ENCODE peak calls at places on chromosome 1, in nine cellular contexts. Q is activated CD4-positive, CD25-positive, alpha-beta regulatory T cell; O is occipital lobe; G is HL-60; Y is OCI-M1; K is fibroblast of the conjunctiva; M is NCI-H1092; L is left ventricle myocardium inferior; E is activated CD4-positive, alpha-beta T cell treated with anti-CD3 and anti-CD28 coated beads, Interleukin-2, amount 50 U/mL, for 1 hour. R is an unnamed sample.

GRCh38 chr1:59520194-59520593 is 223.3 kb downstream of the FGGY start:
- DNase-seq in G (no peak), L (no peak), E (no peak), Y (no peak), M (no peak), K (no peak), O (no peak), Q (no peak), R (peak)

GRCh38 chr1:9275567-9276034 is 17.1 kb upstream of the SPSB1 start:
- DNase-seq in L (no peak), K (no peak), M (no peak), O (no peak), E (peak), Q (peak), Y (peak), G (peak), R (peak)

GRCh38 chr1:72394457-72394856 is 112.1 kb upstream of the NEGR1 start:
- DNase-seq in E (no peak), M (no peak), Y (no peak), L (no peak), K (no peak), Q (no peak), G (no peak), O (no peak), R (no peak)

GRCh38 chr1:150168960-150169565 is 19.3 kb downstream of the PLEKHO1 start:
- DNase-seq in M (peak), Q (peak), K (no peak), E (peak), Y (peak), G (peak), L (peak), O (no peak), R (peak)

GRCh38 chr1:169127305-169127704 is 20.8 kb downstream of the ATP1B1 start:
- DNase-seq in L (no peak), M (no peak), G (no peak), E (no peak), O (no peak), Q (no peak), Y (no peak), K (no peak), R (no peak)

GRCh38 chr1:91124290-91124975 is 102.6 kb upstream of the ZNF644 start:
- DNase-seq in G (no peak), E (no peak), K (no peak), L (no peak), Y (no peak), M (no peak), O (no peak), Q (no peak), R (no peak)

GRCh38 chr1:204924013-204924759 is 53.5 kb downstream of the NFASC start:
- DNase-seq in L (no peak), K (no peak), O (no peak), E (no peak), Y (no peak), M (no peak), G (no peak), Q (no peak), R (peak)

GRCh38 chr1:223233019-223233409 is 90.0 kb upstream of the TLR5 start:
- DNase-seq in Y (no peak), G (no peak), O (no peak), Q (no peak), K (no peak), M (no peak), E (no peak), L (no peak), R (no peak)

GRCh38 chr1:3105167-3105863 is 36.3 kb downstream of the PRDM16 start:
- DNase-seq in Y (no peak), G (no peak), Q (no peak), M (no peak), K (no peak), L (no peak), O (peak), E (no peak), R (peak)

GRCh38 chr1:4711944-4712343 is 57.5 kb downstream of the AJAP1 start:
- DNase-seq in L (no peak), O (no peak), M (no peak), Q (no peak), Y (no peak), G (no peak), K (no peak), E (no peak), R (no peak)

GRCh38 chr1:11735854-11736745 is at the start of gene AGTRAP:
- DNase-seq in L (peak), G (peak), O (peak), Y (peak), Q (peak), E (peak), M (peak), K (peak), R (peak)

GRCh38 chr1:213829806-213830205 is 158.0 kb upstream of the PROX1 start:
- DNase-seq in L (no peak), Q (no peak), G (no peak), Y (no peak), K (no peak), M (no peak), E (no peak), O (no peak), R (no peak)

GRCh38 chr1:107793896-107794440 is 171.0 kb downstream of the VAV3 start:
- DNase-seq in Q (no peak), L (no peak), M (no peak), K (no peak), G (no peak), E (no peak), Y (no peak), O (no peak), R (no peak)

GRCh38 chr1:85607913-85608250 is 27.3 kb downstream of the CCN1 start:
- DNase-seq in G (no peak), M (no peak), Q (no peak), O (no peak), K (no peak), Y (no peak), L (no peak), E (no peak), R (no peak)

GRCh38 chr1:68448365-68448764 is 1.4 kb downstream of the RPE65 start:
- DNase-seq in E (no peak), Y (no peak), G (no peak), O (no peak), Q (no peak), L (no peak), K (no peak), M (no peak), R (no peak)

GRCh38 chr1:244272471-244273261 is 179.0 kb downstream of the ADSS2 start:
- DNase-seq in Q (peak), K (peak), M (peak), G (peak), Y (peak), L (peak), E (peak), O (peak), R (peak)

GRCh38 chr1:246319111-246319510 is 188.0 kb downstream of the SMYD3 start:
- DNase-seq in G (no peak), M (no peak), E (no peak), K (no peak), Y (no peak), Q (no peak), O (no peak), L (no peak), R (no peak)

GRCh38 chr1:193807208-193807607 is 620.8 kb upstream of the B3GALT2 start:
- DNase-seq in Q (no peak), E (no peak), G (no peak), L (no peak), O (no peak), M (no peak), Y (no peak), K (no peak), R (no peak)

GRCh38 chr1:202645097-202645476 is 65.2 kb downstream of the SYT2 start:
- DNase-seq in G (no peak), M (no peak), E (no peak), Y (no peak), O (no peak), Q (no peak), L (no peak), K (no peak), R (no peak)

GRCh38 chr1:237012789-237013383 is 8.6 kb upstream of the MT1HL1 start:
- DNase-seq in O (no peak), Y (peak), G (no peak), Q (no peak), E (no peak), L (peak), M (peak), K (peak), R (peak)

GRCh38 chr1:55703726-55704363 is 488.7 kb upstream of the USP24 start:
- DNase-seq in Y (no peak), O (no peak), E (no peak), Q (no peak), K (no peak), G (no peak), M (no peak), L (no peak), R (no peak)

GRCh38 chr1:29550119-29550841 is 314.0 kb downstream of the PTPRU start:
- DNase-seq in G (no peak), E (no peak), Q (no peak), O (no peak), K (no peak), M (no peak), L (no peak), Y (no peak), R (no peak)

GRCh38 chr1:228279722-228280105 is 71.9 kb downstream of the OBSCN start:
- DNase-seq in L (no peak), K (no peak), O (no peak), E (no peak), Q (no peak), G (no peak), M (no peak), Y (no peak), R (no peak)

GRCh38 chr1:1758692-1759455 is 19.4 kb downstream of the NADK start:
- DNase-seq in K (no peak), M (no peak), Q (no peak), G (peak), O (no peak), Y (no peak), L (peak), E (no peak), R (no peak)

GRCh38 chr1:151957098-151957497 is 36.6 kb downstream of the S100A10 start:
- DNase-seq in E (no peak), Q (no peak), K (no peak), L (no peak), G (no peak), O (no peak), M (no peak), Y (no peak), R (no peak)

GRCh38 chr1:207752456-207753132 is 740 bp downstream of the CD46 start:
- DNase-seq in L (no peak), E (peak), Y (peak), O (no peak), K (no peak), Q (no peak), G (peak), M (no peak), R (peak)

GRCh38 chr1:11690669-11691301 is 725 bp upstream of the DRAXIN start:
- DNase-seq in O (no peak), Q (no peak), G (no peak), M (peak), Y (no peak), L (no peak), K (no peak), E (no peak), R (no peak)

GRCh38 chr1:3775498-3776230 is 3.1 kb downstream of the SMIM1 start:
- DNase-seq in K (peak), O (no peak), M (no peak), E (peak), L (peak), G (peak), Y (peak), Q (no peak), R (peak)

GRCh38 chr1:109714661-109715372 is 2.8 kb downstream of the GSTM5 start:
- DNase-seq in G (no peak), Y (no peak), L (no peak), Q (no peak), K (no peak), O (no peak), E (no peak), M (no peak), R (no peak)